ENCODE peak calls at places on chromosomes 4 and X, in seven cellular contexts. R, F, I, K, T, S and E are unnamed samples.

GRCh38 chr4:164701665-164702064 is 52.3 kb upstream of the SMIM31 start:
- DNase-seq in K (no peak), T (no peak), R (no peak), S (no peak), I (no peak), F (no peak), E (peak; percentile 61)

GRCh38 chrX:107829880-107830279 is 4.2 kb downstream of the MID2 start:
- DNase-seq in I (no peak), R (no peak), T (no peak), F (no peak), S (no peak), K (no peak), E (no peak)

GRCh38 chr4:114494257-114494803 is 104.3 kb upstream of the UGT8 start:
- DNase-seq in R (no peak), S (no peak), K (no peak), I (no peak), T (no peak), F (no peak), E (no peak)

GRCh38 chrX:143363419-143363818 is 153.9 kb downstream of the SPANXN3 start:
- DNase-seq in R (no peak), I (no peak), F (no peak), T (no peak), K (no peak), S (no peak), E (no peak)

GRCh38 chrX:32176510-32176909 is 1034.8 kb downstream of the DMD start:
- DNase-seq in T (no peak), K (no peak), I (no peak), S (no peak), F (no peak), R (no peak), E (no peak)

GRCh38 chrX:150323020-150323419 is 40.1 kb upstream of the MAMLD1 start:
- DNase-seq in I (no peak), R (no peak), K (no peak), S (no peak), T (no peak), F (no peak), E (no peak)

GRCh38 chr4:76950846-76951321 is 1.3 kb downstream of the SEPTIN11 start:
- DNase-seq in T (peak; percentile 12), K (no peak), F (no peak), S (peak; percentile 52), R (peak; percentile 34), I (no peak), E (peak; percentile 49)

GRCh38 chrX:72540318-72540717 is 32.3 kb downstream of the HDAC8 start:
- DNase-seq in T (no peak), R (no peak), I (no peak), S (peak; percentile 58), K (no peak), F (no peak), E (peak; percentile 3)

GRCh38 chr4:163263601-163264000 is 68.8 kb downstream of the NPY1R start:
- DNase-seq in R (no peak), T (no peak), I (no peak), K (no peak), S (no peak), F (no peak), E (no peak)

GRCh38 chr4:10086506-10087120 is 30.0 kb downstream of the WDR1 start:
- DNase-seq in S (no peak), R (no peak), K (peak; percentile 35), I (peak; percentile 50), F (no peak), T (no peak), E (no peak)

GRCh38 chr4:8703857-8704495 is 111.4 kb downstream of the CPZ start:
- DNase-seq in T (no peak), I (peak; percentile 55), K (no peak), F (no peak), R (no peak), S (no peak), E (no peak)

GRCh38 chr4:166277406-166277805 is 404.4 kb downstream of the TLL1 start:
- DNase-seq in I (no peak), T (no peak), R (no peak), F (peak; percentile 13), K (no peak), S (no peak), E (no peak)

GRCh38 chrX:71606536-71607216 is 11.6 kb downstream of the CXCR3 start:
- DNase-seq in F (no peak), K (no peak), T (no peak), I (peak; percentile 56), R (peak; percentile 26), S (no peak), E (no peak)

GRCh38 chrX:115251458-115252233 is 17.8 kb upstream of the LRCH2 start:
- DNase-seq in K (no peak), I (no peak), T (no peak), R (no peak), F (no peak), S (no peak), E (peak; percentile 14)

GRCh38 chrX:107775000-107775733 is 420 bp downstream of the TSC22D3 start:
- DNase-seq in T (peak; percentile 12), S (no peak), F (no peak), K (no peak), I (no peak), R (no peak), E (no peak)

GRCh38 chrX:6015423-6015822 is 213.2 kb downstream of the NLGN4X start:
- DNase-seq in T (no peak), I (no peak), K (no peak), R (no peak), F (no peak), S (no peak), E (no peak)

DNA sequence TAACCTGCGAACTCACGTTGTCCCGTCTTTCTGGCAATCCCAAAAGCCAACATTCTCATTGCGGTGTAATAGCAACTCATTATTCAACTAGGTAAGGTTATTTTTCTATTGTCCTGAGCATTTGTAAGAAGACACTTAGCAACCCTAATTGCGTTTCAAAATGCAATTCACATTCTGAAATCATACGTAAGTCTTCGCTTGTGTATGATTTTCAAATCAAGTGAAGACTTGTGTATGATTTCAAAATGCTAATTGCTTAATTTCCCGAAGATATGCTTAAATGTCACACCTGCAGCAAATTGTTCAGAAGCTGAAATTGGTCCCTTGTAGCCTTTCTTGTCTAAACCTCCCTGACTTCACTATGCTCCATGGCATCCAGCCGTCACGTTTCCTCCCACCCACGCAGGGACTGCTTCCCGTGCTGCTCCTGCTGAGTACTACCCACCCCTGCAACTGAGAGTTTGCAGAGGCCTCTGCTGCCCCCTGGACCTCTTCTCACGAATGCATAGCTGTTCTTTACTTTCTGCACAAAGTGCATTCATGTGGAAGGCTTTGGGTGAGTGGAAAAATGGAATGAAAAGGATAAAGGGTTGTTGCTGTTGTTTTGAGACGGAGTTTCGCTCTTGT is 40.8 kb upstream of the CLDN24 start:
- DNase-seq in F (peak; percentile 58), T (peak; percentile 15), R (no peak), S (peak; percentile 57), K (no peak), I (peak; percentile 24), E (no peak)
- TF ChIP-seq CTCF in F (peak; percentile 69), T (no peak), R (no peak), S (peak; percentile 39), K (no peak), I (no peak), E (no peak)

DNA sequence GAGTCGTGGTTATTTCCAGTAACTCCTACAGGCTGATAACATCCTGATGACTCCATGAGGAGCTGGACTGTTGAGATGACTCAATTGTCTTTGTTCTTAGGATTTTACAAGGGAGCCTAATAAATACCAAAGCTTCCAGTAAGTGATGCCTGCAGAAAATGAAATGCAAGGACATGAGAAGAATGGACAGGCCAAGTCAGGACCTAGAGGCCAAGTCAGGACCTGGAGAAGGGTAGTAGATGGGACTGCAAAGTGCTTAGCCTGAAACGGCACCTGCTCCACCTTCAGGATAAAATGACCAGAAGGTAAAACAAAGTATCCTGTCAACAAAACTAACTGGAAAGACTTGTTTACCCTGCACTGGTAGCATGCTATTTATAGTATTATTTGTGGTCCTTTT is 6.4 kb upstream of the SLC10A6 start:
- DNase-seq in R (no peak), K (no peak), S (peak; percentile 81), T (no peak), F (peak; percentile 44), I (no peak), E (no peak)
- TF ChIP-seq CTCF in R (no peak), K (no peak), S (no peak), T (no peak), F (no peak), I (no peak), E (no peak)

DNA sequence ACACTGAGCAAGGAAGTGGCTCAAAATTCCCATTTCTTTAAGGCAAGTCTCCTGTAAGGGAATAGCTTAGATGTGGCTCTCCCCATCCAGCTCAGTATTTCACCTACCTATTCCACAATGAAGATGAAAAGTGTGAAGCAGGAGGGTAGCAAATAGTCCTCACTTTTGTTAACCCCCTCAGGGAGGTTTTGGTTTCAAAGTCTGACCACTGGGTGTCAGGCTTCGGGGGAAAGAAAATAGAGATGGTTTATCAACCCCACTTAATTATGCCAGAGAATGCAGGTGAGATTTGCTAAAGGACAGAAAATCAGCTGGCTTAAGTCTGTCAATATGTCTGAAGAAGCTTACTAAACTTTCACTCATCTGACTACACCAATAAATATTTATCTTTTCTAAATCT is 69.5 kb downstream of the DHX15 start:
- DNase-seq in I (no peak), T (no peak), F (no peak), R (no peak), S (no peak), K (no peak), E (no peak)
- TF ChIP-seq CTCF in I (no peak), T (no peak), F (peak; percentile 52), R (no peak), S (peak; percentile 22), K (no peak), E (peak; percentile 12)

GRCh38 chrX:87337267-87337666 is 180.3 kb upstream of the KLHL4 start:
- DNase-seq in K (no peak), S (no peak), T (no peak), R (no peak), F (no peak), I (no peak), E (no peak)

GRCh38 chrX:87338510-87338909 is 179.1 kb upstream of the KLHL4 start:
- DNase-seq in K (no peak), S (peak; percentile 2), F (no peak), I (no peak), T (no peak), R (no peak), E (no peak)
- TF ChIP-seq CTCF in K (peak; percentile 54), S (peak; percentile 43), F (no peak), I (no peak), T (peak; percentile 44), R (no peak), E (no peak)